ENCODE peak calls at places on chromosomes 3 and 15, in seven cellular contexts. One of them, this sample, is unnamed. For H3K9me3 and H3K4me1, the result is how much of the 10 kb centered on the place peaks cover.

GRCh38 chr3:174285242-174285641 is 573.9 kb upstream of the NAALADL2 start:
- DNase-seq in PC-3: no peak
- DNase-seq in NT2/D1: no peak
- DNase-seq in endodermal cell: no peak
- DNase-seq in OCI-LY7: no peak
- DNase-seq in body of pancreas: no peak
- DNase-seq in HepG2: no peak
- DNase-seq in this sample: no peak

GRCh38 chr3:50164056-50164455 is 8.9 kb downstream of the SEMA3F start:
- DNase-seq in body of pancreas: peak
- DNase-seq in NT2/D1: no peak
- DNase-seq in HepG2: no peak
- DNase-seq in endodermal cell: no peak
- DNase-seq in OCI-LY7: no peak
- DNase-seq in PC-3: peak
- DNase-seq in this sample: peak

GRCh38 chr3:126119008-126119675 is 35.2 kb upstream of the SLC41A3 start:
- DNase-seq in PC-3: peak
- DNase-seq in HepG2: no peak
- DNase-seq in endodermal cell: no peak
- DNase-seq in NT2/D1: no peak
- DNase-seq in body of pancreas: peak
- DNase-seq in OCI-LY7: no peak
- DNase-seq in this sample: no peak

GRCh38 chr15:48963524-48964113 is at the start of gene SHC4:
- DNase-seq in NT2/D1: peak
- DNase-seq in PC-3: peak
- DNase-seq in endodermal cell: peak
- DNase-seq in OCI-LY7: no peak
- DNase-seq in body of pancreas: peak
- DNase-seq in HepG2: peak
- DNase-seq in this sample: peak

GRCh38 chr15:21260966-21261395 is 179.3 kb downstream of the POTEB3 start:
- DNase-seq in OCI-LY7: no peak
- DNase-seq in NT2/D1: no peak
- DNase-seq in HepG2: no peak
- DNase-seq in body of pancreas: peak
- DNase-seq in PC-3: peak
- DNase-seq in endodermal cell: peak
- DNase-seq in this sample: no peak

GRCh38 chr3:32257641-32258438 is 19.4 kb downstream of the CMTM8 start:
- DNase-seq in NT2/D1: no peak
- DNase-seq in PC-3: peak
- DNase-seq in HepG2: no peak
- DNase-seq in body of pancreas: no peak
- DNase-seq in endodermal cell: no peak
- DNase-seq in OCI-LY7: no peak
- DNase-seq in this sample: no peak

GRCh38 chr15:62071711-62072308 is 5.0 kb downstream of the C2CD4A start:
- DNase-seq in NT2/D1: no peak
- DNase-seq in body of pancreas: no peak
- DNase-seq in PC-3: peak
- DNase-seq in endodermal cell: no peak
- DNase-seq in OCI-LY7: peak
- DNase-seq in HepG2: peak
- DNase-seq in this sample: peak

GRCh38 chr15:40266828-40267304 is 16.0 kb downstream of the ANKRD63 start:
- DNase-seq in OCI-LY7: no peak
- DNase-seq in body of pancreas: peak
- DNase-seq in PC-3: peak
- DNase-seq in endodermal cell: no peak
- DNase-seq in HepG2: peak
- DNase-seq in NT2/D1: no peak
- DNase-seq in this sample: peak

GRCh38 chr15:62600376-62600775 is 435.3 kb upstream of the C2CD4B start:
- DNase-seq in endodermal cell: no peak
- DNase-seq in OCI-LY7: no peak
- DNase-seq in PC-3: no peak
- DNase-seq in HepG2: no peak
- DNase-seq in body of pancreas: no peak
- DNase-seq in NT2/D1: no peak
- DNase-seq in this sample: no peak

GRCh38 chr15:64717735-64718495 is 57.5 kb downstream of the RBPMS2 start:
- DNase-seq in body of pancreas: no peak
- DNase-seq in OCI-LY7: no peak
- DNase-seq in HepG2: no peak
- DNase-seq in NT2/D1: no peak
- DNase-seq in PC-3: no peak
- DNase-seq in endodermal cell: no peak
- DNase-seq in this sample: no peak

GRCh38 chr3:135097276-135097946 is 302.4 kb downstream of the EPHB1 start:
- DNase-seq in body of pancreas: no peak
- DNase-seq in HepG2: no peak
- DNase-seq in NT2/D1: no peak
- DNase-seq in OCI-LY7: no peak
- DNase-seq in endodermal cell: peak
- DNase-seq in PC-3: no peak
- DNase-seq in this sample: no peak

GRCh38 chr15:74835312-74835823 is 7.6 kb downstream of the ULK3 start:
- DNase-seq in OCI-LY7: peak
- DNase-seq in NT2/D1: peak
- DNase-seq in PC-3: peak
- DNase-seq in HepG2: peak
- DNase-seq in endodermal cell: peak
- DNase-seq in body of pancreas: peak
- DNase-seq in this sample: peak

GRCh38 chr3:72413228-72413627 is 435.0 kb downstream of the SHQ1 start:
- DNase-seq in body of pancreas: no peak
- DNase-seq in OCI-LY7: no peak
- DNase-seq in HepG2: peak
- DNase-seq in NT2/D1: no peak
- DNase-seq in PC-3: peak
- DNase-seq in endodermal cell: no peak
- DNase-seq in this sample: no peak

GRCh38 chr3:80676869-80677268 is 909.1 kb upstream of the ROBO1 start:
- DNase-seq in HepG2: no peak
- DNase-seq in NT2/D1: no peak
- DNase-seq in OCI-LY7: no peak
- DNase-seq in body of pancreas: no peak
- DNase-seq in PC-3: no peak
- DNase-seq in endodermal cell: no peak
- DNase-seq in this sample: peak

GRCh38 chr3:128319107-128319506 is 147.6 kb downstream of the DNAJB8 start:
- DNase-seq in NT2/D1: no peak
- DNase-seq in HepG2: no peak
- DNase-seq in body of pancreas: no peak
- DNase-seq in endodermal cell: no peak
- DNase-seq in OCI-LY7: no peak
- DNase-seq in PC-3: no peak
- DNase-seq in this sample: no peak

GRCh38 chr3:37686225-37686624 is 175.5 kb upstream of the CTDSPL start:
- DNase-seq in body of pancreas: no peak
- DNase-seq in HepG2: no peak
- DNase-seq in OCI-LY7: no peak
- DNase-seq in NT2/D1: no peak
- DNase-seq in PC-3: no peak
- DNase-seq in endodermal cell: peak
- DNase-seq in this sample: no peak

GRCh38 chr15:50358805-50359204 is 3.8 kb upstream of the GABPB1 start:
- DNase-seq in PC-3: peak
- DNase-seq in HepG2: peak
- DNase-seq in NT2/D1: no peak
- DNase-seq in endodermal cell: peak
- DNase-seq in OCI-LY7: peak
- DNase-seq in body of pancreas: peak
- DNase-seq in this sample: peak

DNA sequence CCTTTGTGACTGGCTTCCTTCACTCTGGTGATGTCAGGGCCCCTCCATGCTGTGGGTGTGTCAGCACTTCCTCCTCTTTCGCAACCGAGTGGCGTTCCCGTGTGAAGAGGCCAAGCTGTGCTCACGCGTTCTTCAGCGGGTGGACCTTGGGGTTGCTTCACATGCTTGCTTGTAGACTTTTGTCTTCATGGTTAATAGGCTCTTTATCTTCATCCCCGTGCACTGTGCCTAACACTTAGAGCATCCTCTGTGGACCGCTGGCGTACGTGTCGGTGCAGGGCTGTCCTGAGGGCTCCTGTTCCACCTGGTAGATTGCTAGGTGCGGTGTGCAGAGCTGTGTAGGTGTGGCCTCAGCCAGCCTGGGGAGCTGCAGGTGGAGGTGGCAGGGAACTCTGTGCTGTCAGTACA is 182.3 kb downstream of the OR4M2 start:
- DNase-seq in HepG2: no peak
- DNase-seq in PC-3: no peak
- DNase-seq in NT2/D1: no peak
- DNase-seq in OCI-LY7: peak
- DNase-seq in endodermal cell: no peak
- DNase-seq in body of pancreas: no peak
- DNase-seq in this sample: no peak
- H3K9me3 ChIP-seq in HepG2: under half
- H3K9me3 ChIP-seq in PC-3: under half
- H3K9me3 ChIP-seq in NT2/D1: under half
- H3K9me3 ChIP-seq in OCI-LY7: under half
- H3K9me3 ChIP-seq in endodermal cell: half or more
- H3K9me3 ChIP-seq in body of pancreas: under half
- H3K9me3 ChIP-seq in this sample: under half

DNA sequence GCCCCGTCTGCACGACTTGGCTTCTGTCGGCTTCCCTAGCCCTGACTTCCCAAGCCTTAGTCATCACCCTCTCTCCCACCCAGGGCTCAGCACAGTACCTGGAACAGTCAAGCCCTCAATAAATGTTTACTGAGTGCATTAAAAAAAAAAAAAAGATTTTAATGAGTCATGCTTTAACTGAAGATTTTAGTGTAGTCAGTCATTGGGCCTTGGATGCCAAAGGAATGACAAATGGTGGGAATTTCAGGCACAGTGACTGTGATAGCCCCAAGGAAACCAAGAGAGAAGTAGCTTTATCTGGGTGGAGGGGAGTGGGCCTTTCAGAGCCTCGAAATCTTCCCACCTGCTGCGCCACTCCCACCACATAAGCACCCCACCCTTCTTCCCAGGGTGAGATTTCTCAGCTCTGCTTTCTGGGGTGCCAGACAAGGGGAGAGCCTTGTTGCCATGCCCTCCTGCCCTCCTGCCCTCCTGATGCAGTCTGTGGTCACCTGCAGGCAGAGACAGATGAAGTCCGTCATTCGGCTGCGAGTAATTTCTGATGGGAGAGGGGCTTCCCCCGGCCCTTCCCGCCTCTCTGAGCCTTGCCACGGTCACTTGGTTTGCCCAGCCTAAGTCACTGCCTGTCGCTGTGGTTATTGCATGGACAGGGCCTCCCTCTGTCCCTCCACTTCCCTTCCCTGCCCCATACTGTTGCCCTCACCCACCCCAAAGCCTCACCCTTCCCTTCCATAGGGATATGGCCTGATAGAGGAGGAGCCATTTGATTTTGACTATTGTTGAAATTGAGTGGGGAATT is 41.8 kb downstream of the SMAD3 start:
- DNase-seq in PC-3: peak
- DNase-seq in body of pancreas: peak
- DNase-seq in NT2/D1: no peak
- DNase-seq in endodermal cell: no peak
- DNase-seq in HepG2: peak
- DNase-seq in OCI-LY7: no peak
- DNase-seq in this sample: peak
- H3K4me1 ChIP-seq in PC-3: half or more
- H3K4me1 ChIP-seq in body of pancreas: half or more
- H3K4me1 ChIP-seq in NT2/D1: under half
- H3K4me1 ChIP-seq in endodermal cell: under half
- H3K4me1 ChIP-seq in HepG2: half or more
- H3K4me1 ChIP-seq in OCI-LY7: half or more
- H3K4me1 ChIP-seq in this sample: half or more

GRCh38 chr3:13708871-13709595 is 160.1 kb downstream of the FBLN2 start:
- DNase-seq in endodermal cell: no peak
- DNase-seq in body of pancreas: no peak
- DNase-seq in OCI-LY7: no peak
- DNase-seq in PC-3: no peak
- DNase-seq in HepG2: no peak
- DNase-seq in NT2/D1: no peak
- DNase-seq in this sample: no peak
- H3K9me3 ChIP-seq in endodermal cell: under half
- H3K9me3 ChIP-seq in body of pancreas: under half
- H3K9me3 ChIP-seq in OCI-LY7: under half
- H3K9me3 ChIP-seq in PC-3: under half
- H3K9me3 ChIP-seq in HepG2: under half
- H3K9me3 ChIP-seq in NT2/D1: under half
- H3K9me3 ChIP-seq in this sample: under half

GRCh38 chr3:66470285-66470684 is 30.5 kb downstream of the LRIG1 start:
- DNase-seq in body of pancreas: no peak
- DNase-seq in PC-3: no peak
- DNase-seq in NT2/D1: no peak
- DNase-seq in HepG2: no peak
- DNase-seq in endodermal cell: no peak
- DNase-seq in OCI-LY7: no peak
- DNase-seq in this sample: no peak

GRCh38 chr3:66466606-66467270 is 34.1 kb downstream of the LRIG1 start:
- DNase-seq in PC-3: no peak
- DNase-seq in OCI-LY7: no peak
- DNase-seq in body of pancreas: no peak
- DNase-seq in HepG2: no peak
- DNase-seq in endodermal cell: no peak
- DNase-seq in NT2/D1: no peak
- DNase-seq in this sample: no peak

GRCh38 chr3:66465587-66465986 is 35.2 kb downstream of the LRIG1 start:
- DNase-seq in OCI-LY7: no peak
- DNase-seq in body of pancreas: no peak
- DNase-seq in HepG2: no peak
- DNase-seq in endodermal cell: no peak
- DNase-seq in PC-3: no peak
- DNase-seq in NT2/D1: no peak
- DNase-seq in this sample: no peak

GRCh38 chr3:66469220-66469640 is 31.6 kb downstream of the LRIG1 start:
- DNase-seq in body of pancreas: no peak
- DNase-seq in HepG2: no peak
- DNase-seq in endodermal cell: no peak
- DNase-seq in NT2/D1: no peak
- DNase-seq in OCI-LY7: no peak
- DNase-seq in PC-3: no peak
- DNase-seq in this sample: no peak

DNA sequence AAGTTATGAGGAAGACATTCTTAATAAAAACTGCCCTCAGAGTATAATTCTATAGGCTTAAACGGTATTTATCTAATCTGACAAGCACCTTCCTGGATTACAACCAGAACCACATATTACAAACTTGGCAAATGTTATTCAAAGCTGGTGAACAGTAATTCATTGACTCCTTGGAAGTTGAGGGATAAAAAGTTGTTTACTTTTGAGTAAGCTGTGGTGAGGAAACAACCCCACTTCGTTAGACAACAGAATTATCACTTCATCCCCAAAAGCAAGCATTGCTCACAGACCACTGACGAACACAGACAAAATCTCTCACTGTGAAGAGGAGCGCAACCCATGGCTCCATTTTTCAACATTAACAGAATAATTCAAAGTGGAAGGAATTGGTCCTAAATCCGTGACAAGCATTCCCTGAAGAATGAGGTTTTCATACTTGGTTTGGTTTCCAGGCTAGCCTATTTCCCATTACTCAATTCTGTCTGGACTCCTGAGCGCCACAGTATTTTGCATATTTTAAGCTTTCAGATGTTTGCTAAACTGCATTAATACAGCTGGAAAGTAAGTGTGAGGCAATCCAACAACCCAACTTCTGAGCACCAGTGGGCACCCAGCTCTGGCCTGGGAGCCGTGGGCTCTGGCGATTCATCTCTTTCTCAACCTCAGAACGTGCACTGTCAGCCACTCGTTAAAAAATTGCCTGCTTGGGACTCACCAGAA is 32.6 kb downstream of the LRIG1 start:
- DNase-seq in body of pancreas: no peak
- DNase-seq in PC-3: no peak
- DNase-seq in HepG2: no peak
- DNase-seq in NT2/D1: no peak
- DNase-seq in endodermal cell: no peak
- DNase-seq in OCI-LY7: no peak
- DNase-seq in this sample: peak
- H3K4me1 ChIP-seq in body of pancreas: half or more
- H3K4me1 ChIP-seq in PC-3: under half
- H3K4me1 ChIP-seq in HepG2: half or more
- H3K4me1 ChIP-seq in NT2/D1: under half
- H3K4me1 ChIP-seq in endodermal cell: under half
- H3K4me1 ChIP-seq in OCI-LY7: half or more
- H3K4me1 ChIP-seq in this sample: under half

This sample was measured in adipocyte.